ENCODE peak calls at places on chromosomes 4 and X, in five cellular contexts. One of them, this sample, is unnamed.
A peak's percentile ranks its signal among the peaks of the same experiment; 100 is the strongest.

GRCh38 chrX:116239944-116240391 is 69.4 kb downstream of the AGTR2 start:
- DNase-seq in endothelial cell: no peak
- DNase-seq in left ventricle myocardium inferior: no peak
- DNase-seq in kidney tubule cell: peak; percentile 42
- DNase-seq in DND-41: no peak
- DNase-seq in this sample: no peak

GRCh38 chr4:47669946-47670345 is 167.9 kb downstream of the CORIN start:
- DNase-seq in kidney tubule cell: no peak
- DNase-seq in DND-41: no peak
- DNase-seq in left ventricle myocardium inferior: no peak
- DNase-seq in endothelial cell: no peak
- DNase-seq in this sample: no peak

GRCh38 chrX:18674417-18674787 is 2.5 kb upstream of the RS1 start:
- DNase-seq in kidney tubule cell: no peak
- DNase-seq in left ventricle myocardium inferior: peak; percentile 23
- DNase-seq in DND-41: peak; percentile 26
- DNase-seq in endothelial cell: no peak
- DNase-seq in this sample: no peak

GRCh38 chr4:752196-752861 is 46.7 kb downstream of the PCGF3 start:
- DNase-seq in kidney tubule cell: no peak
- DNase-seq in endothelial cell: no peak
- DNase-seq in left ventricle myocardium inferior: no peak
- DNase-seq in DND-41: no peak
- DNase-seq in this sample: no peak

GRCh38 chrX:119343856-119344255 is 55.3 kb upstream of the SLC25A43 start:
- DNase-seq in endothelial cell: no peak
- DNase-seq in left ventricle myocardium inferior: no peak
- DNase-seq in DND-41: no peak
- DNase-seq in kidney tubule cell: peak; percentile 53
- DNase-seq in this sample: no peak

GRCh38 chrX:437636-438390 is 51.1 kb upstream of the PPP2R3B start:
- DNase-seq in left ventricle myocardium inferior: no peak
- DNase-seq in endothelial cell: no peak
- DNase-seq in DND-41: no peak
- DNase-seq in kidney tubule cell: peak; percentile 19
- DNase-seq in this sample: no peak

GRCh38 chr4:73257995-73258667 is 467 bp downstream of the ANKRD17 start:
- DNase-seq in DND-41: peak; percentile 42
- DNase-seq in endothelial cell: no peak
- DNase-seq in left ventricle myocardium inferior: no peak
- DNase-seq in kidney tubule cell: no peak
- DNase-seq in this sample: no peak

GRCh38 chrX:48703642-48704481 is 7.3 kb downstream of the SUV39H1 start:
- DNase-seq in endothelial cell: no peak
- DNase-seq in left ventricle myocardium inferior: no peak
- DNase-seq in DND-41: no peak
- DNase-seq in kidney tubule cell: peak; percentile 65
- DNase-seq in this sample: no peak

GRCh38 chr4:188198980-188199792 is 59.9 kb downstream of the TRIML1 start:
- DNase-seq in DND-41: no peak
- DNase-seq in kidney tubule cell: no peak
- DNase-seq in left ventricle myocardium inferior: no peak
- DNase-seq in endothelial cell: no peak
- DNase-seq in this sample: no peak

This sample was measured in NCI-H1436.